ENCODE peak calls at places on chromosomes 11 and 22, in eight cellular contexts. E is Caco-2, I is AG04450, P is heart right ventricle, M is transverse colon, L is endothelial cell of umbilical vein, T is fibroblast of lung, G is mucosa of descending colon. Q is an unnamed sample.

GRCh38 chr11:128288368-128288767 is 299.0 kb downstream of the ETS1 start:
- DNase-seq in E (no peak), I (no peak), P (no peak), M (no peak), L (no peak), T (no peak), G (no peak), Q (no peak)

GRCh38 chr22:22386602-22387385 is 121.7 kb downstream of the ZNF280B start:
- DNase-seq in E (no peak), I (no peak), P (no peak), M (no peak), L (no peak), T (no peak), G (no peak), Q (no peak)

GRCh38 chr11:111162306-111162705 is 83.2 kb upstream of the POU2AF2 start:
- DNase-seq in E (no peak), I (peak; percentile 1), P (no peak), M (no peak), L (no peak), T (peak; percentile 52), G (no peak), Q (peak; percentile 16)

GRCh38 chr11:113286509-113287497 is 27.6 kb upstream of the TTC12 start:
- DNase-seq in E (no peak), I (no peak), P (no peak), M (no peak), L (no peak), T (peak; percentile 36), G (no peak), Q (no peak)

GRCh38 chr11:2830030-2830812 is 55.4 kb downstream of the CDKN1C start:
- DNase-seq in E (no peak), I (no peak), P (peak; percentile 64), M (no peak), L (no peak), T (no peak), G (no peak), Q (no peak)

GRCh38 chr11:67027943-67028542 is 5.1 kb downstream of the SYT12 start:
- DNase-seq in E (no peak), I (no peak), P (no peak), M (no peak), L (no peak), T (no peak), G (no peak), Q (no peak)

GRCh38 chr11:10319691-10320090 is 14.8 kb downstream of the ADM start:
- DNase-seq in E (no peak), I (no peak), P (no peak), M (no peak), L (no peak), T (no peak), G (no peak), Q (no peak)

GRCh38 chr11:92346220-92346619 is 121.6 kb downstream of the FAT3 start:
- DNase-seq in E (no peak), I (no peak), P (no peak), M (no peak), L (no peak), T (no peak), G (no peak), Q (no peak)

GRCh38 chr11:114099392-114100178 is 40.1 kb downstream of the ZBTB16 start:
- DNase-seq in E (no peak), I (no peak), P (no peak), M (no peak), L (no peak), T (no peak), G (no peak), Q (no peak)

GRCh38 chr11:12629601-12630313 is 44.5 kb upstream of the TEAD1 start:
- DNase-seq in E (no peak), I (no peak), P (no peak), M (no peak), L (no peak), T (peak; percentile 74), G (no peak), Q (no peak)

GRCh38 chr11:3199537-3200295 is 18.9 kb downstream of the MRGPRG start:
- DNase-seq in E (peak; percentile 36), I (no peak), P (no peak), M (no peak), L (no peak), T (no peak), G (no peak), Q (no peak)

GRCh38 chr22:39408173-39408572 is 8.6 kb downstream of the TAB1 start:
- DNase-seq in E (no peak), I (no peak), P (no peak), M (no peak), L (no peak), T (no peak), G (no peak), Q (no peak)

GRCh38 chr11:29005401-29005980 is 897.3 kb downstream of the METTL15 start:
- DNase-seq in E (peak; percentile 26), I (no peak), P (no peak), M (no peak), L (no peak), T (no peak), G (no peak), Q (peak; percentile 74)

GRCh38 chr11:15327786-15328231 is 213.1 kb downstream of the INSC start:
- DNase-seq in E (peak; percentile 71), I (peak; percentile 7), P (peak; percentile 25), M (peak; percentile 50), L (no peak), T (peak; percentile 25), G (peak; percentile 53), Q (peak; percentile 77)

GRCh38 chr11:12184696-12185095 is 74.3 kb downstream of the MICAL2 start:
- DNase-seq in E (no peak), I (no peak), P (no peak), M (no peak), L (no peak), T (peak; percentile 56), G (no peak), Q (no peak)

GRCh38 chr22:39928556-39929401 is 27.9 kb downstream of the GRAP2 start:
- DNase-seq in E (no peak), I (no peak), P (no peak), M (no peak), L (no peak), T (no peak), G (no peak), Q (no peak)

GRCh38 chr11:79520086-79520485 is 79.3 kb upstream of the TENM4 start:
- DNase-seq in E (peak; percentile 51), I (no peak), P (no peak), M (no peak), L (no peak), T (no peak), G (no peak), Q (no peak)

GRCh38 chr11:101334581-101334980 is 205.0 kb upstream of the PGR start:
- DNase-seq in E (no peak), I (no peak), P (no peak), M (no peak), L (no peak), T (no peak), G (no peak), Q (no peak)

GRCh38 chr11:86678296-86678695 is 5.9 kb upstream of the ME3 start:
- DNase-seq in E (no peak), I (no peak), P (no peak), M (no peak), L (no peak), T (no peak), G (no peak), Q (no peak)

GRCh38 chr11:77088236-77089003 is 14.2 kb upstream of the OMP start:
- DNase-seq in E (peak; percentile 73), I (no peak), P (no peak), M (peak; percentile 70), L (no peak), T (no peak), G (peak; percentile 72), Q (no peak)

GRCh38 chr11:86749861-86750401 is 50.4 kb upstream of the PRSS23 start:
- DNase-seq in E (no peak), I (no peak), P (no peak), M (no peak), L (no peak), T (no peak), G (no peak), Q (no peak)

GRCh38 chr11:76728778-76729177 is 54.4 kb upstream of the TSKU start:
- DNase-seq in E (no peak), I (no peak), P (no peak), M (no peak), L (no peak), T (no peak), G (no peak), Q (no peak)

GRCh38 chr11:112086422-112087191 is at the start of the genes SDHD and TIMM8B:
- DNase-seq in E (peak; percentile 99), I (peak; percentile 91), P (peak; percentile 95), M (peak; percentile 96), L (peak; percentile 98), T (peak; percentile 91), G (peak; percentile 96), Q (peak; percentile 99)

GRCh38 chr11:54603898-54604297 is at the start of gene OR4C46:
- DNase-seq in E (no peak), I (no peak), P (no peak), M (no peak), L (no peak), T (no peak), G (no peak), Q (no peak)
- H3K9me3 ChIP-seq in E (no peaks in the 10 kb centered on the region), I (peaks cover 10% of the 10 kb centered on the region), P (no peaks in the 10 kb centered on the region), M (no peaks in the 10 kb centered on the region), L (no peaks in the 10 kb centered on the region), T (no peaks in the 10 kb centered on the region), G (peaks cover 36% of the 10 kb centered on the region), Q (peaks cover 11% of the 10 kb centered on the region)

DNA sequence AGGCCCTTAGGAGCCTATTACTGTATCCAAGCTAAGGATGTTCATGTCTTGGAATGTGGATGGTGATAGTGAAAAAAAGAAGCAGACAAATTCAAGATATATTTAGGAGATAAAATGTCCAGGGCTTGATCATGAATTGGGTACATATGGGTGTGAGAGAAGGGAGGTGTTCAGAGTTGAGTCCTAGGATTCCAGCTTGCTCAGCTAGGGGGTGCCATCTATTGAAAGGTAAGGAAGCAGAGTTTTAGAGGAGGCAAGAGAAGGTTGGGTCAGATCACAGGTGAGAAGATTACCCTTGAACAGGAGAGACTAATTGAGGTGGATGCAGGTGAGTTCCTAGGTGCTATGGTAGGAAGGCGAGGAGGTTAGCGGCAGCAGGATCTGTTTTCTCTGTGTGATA is 60.5 kb downstream of the GRAMD1B start:
- DNase-seq in E (no peak), I (no peak), P (no peak), M (no peak), L (no peak), T (no peak), G (no peak), Q (no peak)
- TF ChIP-seq CTCF in E (no peak), I (no peak), P (no peak), M (no peak), L (no peak), T (no peak), G (no peak), Q (no peak)

DNA sequence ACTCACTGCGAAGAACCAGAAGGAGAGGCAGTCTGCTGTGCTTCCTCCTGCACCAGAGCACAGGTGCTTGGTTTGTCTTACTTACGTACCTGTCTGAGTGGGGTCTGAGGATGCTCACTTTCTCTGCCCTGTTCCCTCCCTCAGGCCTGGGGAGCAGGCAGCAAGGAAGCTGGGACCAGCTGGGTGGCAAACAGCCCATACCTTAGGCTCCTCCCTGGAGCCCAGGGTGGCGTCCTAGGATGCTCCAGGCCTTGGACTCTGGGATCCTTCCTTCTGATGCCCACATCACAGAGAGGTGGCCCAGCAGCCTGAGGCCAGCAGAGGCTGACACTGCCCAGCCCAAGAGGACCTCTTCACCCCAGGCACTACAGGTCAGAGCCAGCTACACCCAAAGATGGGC is 593.2 kb downstream of the BRD1 start:
- DNase-seq in E (no peak), I (no peak), P (no peak), M (no peak), L (no peak), T (no peak), G (no peak), Q (no peak)
- H3K9me3 ChIP-seq in E (no peaks in the 10 kb centered on the region), I (peaks cover 95% of the 10 kb centered on the region), P (no peaks in the 10 kb centered on the region), M (no peaks in the 10 kb centered on the region), L (peaks cover 8% of the 10 kb centered on the region), T (no peaks in the 10 kb centered on the region), G (no peaks in the 10 kb centered on the region), Q (no peaks in the 10 kb centered on the region)

GRCh38 chr22:23984430-23984829 is 4.5 kb downstream of the GSTT2 start:
- DNase-seq in E (peak; percentile 53), I (no peak), P (no peak), M (no peak), L (peak; percentile 34), T (no peak), G (no peak), Q (no peak)
- TF ChIP-seq CTCF in E (peak; percentile 80), I (peak; percentile 74), P (peak; percentile 55), M (no peak), L (peak; percentile 46), T (peak; percentile 44), G (no peak), Q (no peak)

Q was measured in A673.